ENCODE peak calls at places on chromosomes 16 and 17, in four cellular contexts. C, U, A and K are unnamed samples.

GRCh38 chr17:9729034-9729650 is 62.2 kb downstream of the DHRS7C start:
- DNase-seq in A (peak), U (peak), C (no peak), K (peak)

GRCh38 chr17:82350182-82351030 is 8.6 kb upstream of the TEX19 start:
- DNase-seq in C (peak), U (no peak), A (peak), K (no peak)

GRCh38 chr16:2610781-2611498 is 71.4 kb upstream of the KCTD5 start:
- DNase-seq in U (no peak), A (no peak), C (no peak), K (no peak)

GRCh38 chr17:19287651-19288050 is 50.5 kb downstream of the EPN2 start:
- DNase-seq in U (no peak), A (no peak), C (no peak), K (no peak)

GRCh38 chr16:82184213-82184612 is 14.2 kb upstream of the MPHOSPH6 start:
- DNase-seq in A (no peak), U (no peak), C (no peak), K (no peak)

GRCh38 chr17:55617441-55617840 is 105.2 kb downstream of the TMEM100 start:
- DNase-seq in U (no peak), A (no peak), C (no peak), K (no peak)

GRCh38 chr16:49581630-49582298 is 208.2 kb downstream of the C16orf78 start:
- DNase-seq in A (no peak), C (no peak), U (no peak), K (no peak)

GRCh38 chr17:1766382-1767135 is 4.7 kb downstream of the SERPINF1 start:
- DNase-seq in C (no peak), A (no peak), U (no peak), K (no peak)

GRCh38 chr17:29078183-29079045 is 35.5 kb downstream of the PIPOX start:
- DNase-seq in U (no peak), A (peak), C (no peak), K (no peak)

GRCh38 chr16:27287051-27287811 is 18.7 kb upstream of the NSMCE1 start:
- DNase-seq in A (no peak), U (no peak), C (no peak), K (no peak)

GRCh38 chr16:22141746-22142145 is 20.6 kb upstream of the SDR42E2 start:
- DNase-seq in C (no peak), A (no peak), U (no peak), K (peak)

GRCh38 chr17:6711081-6711674 is 2.0 kb downstream of the SLC13A5 start:
- DNase-seq in C (no peak), A (no peak), U (no peak), K (no peak)

GRCh38 chr17:61380217-61380835 is 19.3 kb upstream of the TBX2 start:
- DNase-seq in U (no peak), A (no peak), C (no peak), K (no peak)

GRCh38 chr16:67857547-67858233 is 10.2 kb upstream of the CENPT start:
- DNase-seq in U (peak), A (peak), C (no peak), K (peak)

GRCh38 chr17:64028874-64029464 is 8.5 kb upstream of the ICAM2 start:
- DNase-seq in A (peak), U (peak), C (peak), K (peak)

GRCh38 chr17:2089021-2089422 is 34.1 kb downstream of the HIC1 start:
- DNase-seq in A (no peak), U (no peak), C (no peak), K (no peak)

GRCh38 chr17:62134397-62134796 is 69.3 kb upstream of the MED13 start:
- DNase-seq in U (no peak), A (no peak), C (no peak), K (no peak)

GRCh38 chr16:52235186-52235585 is 311.8 kb downstream of the TOX3 start:
- DNase-seq in A (no peak), C (no peak), U (no peak), K (no peak)

GRCh38 chr16:682493-683395 is 1.4 kb downstream of the JMJD8 start:
- DNase-seq in C (no peak), U (no peak), A (no peak), K (no peak)
- H3K27ac ChIP-seq in C (no peak), U (no peak), A (no peak), K (peak)

GRCh38 chr17:79777166-79777843 is 643 bp upstream of the CBX2 start:
- DNase-seq in U (peak), C (no peak), A (peak), K (peak)
- TF ChIP-seq CTCF in U (no peak), C (no peak), A (no peak), K (peak)

GRCh38 chr17:65558683-65559311 is 2.7 kb downstream of the AXIN2 start:
- DNase-seq in A (no peak), U (peak), C (no peak), K (no peak)

GRCh38 chr17:65559483-65559801 is 2.0 kb downstream of the AXIN2 start:
- DNase-seq in C (no peak), A (no peak), U (no peak), K (no peak)

GRCh38 chr17:65557349-65558310 is 3.8 kb downstream of the AXIN2 start:
- DNase-seq in C (no peak), U (no peak), A (no peak), K (no peak)

GRCh38 chr17:65556910-65557348 is 4.5 kb downstream of the AXIN2 start:
- DNase-seq in A (no peak), U (no peak), C (no peak), K (no peak)

GRCh38 chr17:65558311-65558682 is 3.2 kb downstream of the AXIN2 start:
- DNase-seq in U (no peak), A (no peak), C (no peak), K (no peak)
- H3K27ac ChIP-seq in U (no peak), A (no peak), C (no peak), K (no peak)

GRCh38 chr17:27326585-27326984 is 32.7 kb downstream of the WSB1 start:
- DNase-seq in A (no peak), U (no peak), C (no peak), K (no peak)

GRCh38 chr17:27326051-27326450 is 32.1 kb downstream of the WSB1 start:
- DNase-seq in U (no peak), C (no peak), A (no peak), K (no peak)

GRCh38 chr17:27327871-27328270 is 34.0 kb downstream of the WSB1 start:
- DNase-seq in A (no peak), C (no peak), U (no peak), K (no peak)

GRCh38 chr17:27329146-27329805 is 35.4 kb downstream of the WSB1 start:
- DNase-seq in C (no peak), A (no peak), U (no peak), K (no peak)

DNA sequence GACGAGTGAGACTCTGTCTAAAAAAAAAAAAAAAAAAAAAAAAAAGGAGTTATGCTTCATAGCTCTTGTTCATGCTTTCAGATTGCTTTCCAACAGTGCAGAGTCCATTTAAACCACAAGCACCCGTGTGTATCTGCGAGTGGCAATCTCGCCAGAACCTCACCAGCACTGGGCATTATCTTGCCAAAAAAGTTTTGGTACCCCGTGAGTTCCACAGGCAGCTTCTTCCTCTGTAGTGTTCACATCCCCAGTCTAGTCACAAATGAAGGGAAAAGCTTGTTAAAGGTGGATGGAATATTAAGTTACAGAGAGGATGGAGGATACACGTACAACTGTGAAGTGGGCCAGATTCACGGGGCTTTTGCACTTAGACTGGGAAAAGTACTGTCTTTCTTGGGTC is 33.5 kb downstream of the WSB1 start:
- DNase-seq in C (no peak), U (no peak), A (no peak), K (no peak)
- TF ChIP-seq CTCF in C (no peak), U (no peak), A (no peak), K (no peak)

GRCh38 chr17:44069974-44070454 is 521 bp upstream of the G6PC3 start:
- DNase-seq in A (no peak), C (no peak), U (no peak), K (peak)

GRCh38 chr17:44070455-44071197 is at the start of gene G6PC3:
- DNase-seq in A (peak), C (peak), U (peak), K (peak)

GRCh38 chr17:44071198-44071520 is 624 bp downstream of the G6PC3 start:
- DNase-seq in A (no peak), U (no peak), C (peak), K (no peak)

GRCh38 chr17:44074231-44074910 is 3.8 kb downstream of the G6PC3 start:
- DNase-seq in C (no peak), A (no peak), U (no peak), K (no peak)

DNA sequence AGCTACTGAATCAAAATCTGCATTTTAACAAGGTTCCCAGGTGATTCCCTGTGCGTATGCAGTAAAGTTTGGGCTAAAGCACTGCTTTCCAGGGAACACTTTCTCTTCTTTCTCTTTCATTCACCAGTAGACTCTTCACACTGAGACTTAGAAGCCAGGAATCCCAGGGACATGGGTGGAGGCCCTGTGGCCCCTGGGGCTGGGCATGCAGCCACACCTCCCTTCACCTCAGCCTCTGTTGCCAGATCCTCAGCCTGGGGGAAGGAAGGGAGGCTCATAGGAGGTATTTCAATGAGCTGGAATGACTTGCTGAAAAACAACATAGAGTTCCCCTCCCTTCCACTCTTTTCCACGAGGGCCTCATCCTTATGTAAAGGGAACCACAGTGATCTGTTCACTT is 1.2 kb downstream of the G6PC3 start:
- DNase-seq in A (peak), U (no peak), C (no peak), K (no peak)
- H3K27ac ChIP-seq in A (peak), U (no peak), C (no peak), K (peak)

DNA sequence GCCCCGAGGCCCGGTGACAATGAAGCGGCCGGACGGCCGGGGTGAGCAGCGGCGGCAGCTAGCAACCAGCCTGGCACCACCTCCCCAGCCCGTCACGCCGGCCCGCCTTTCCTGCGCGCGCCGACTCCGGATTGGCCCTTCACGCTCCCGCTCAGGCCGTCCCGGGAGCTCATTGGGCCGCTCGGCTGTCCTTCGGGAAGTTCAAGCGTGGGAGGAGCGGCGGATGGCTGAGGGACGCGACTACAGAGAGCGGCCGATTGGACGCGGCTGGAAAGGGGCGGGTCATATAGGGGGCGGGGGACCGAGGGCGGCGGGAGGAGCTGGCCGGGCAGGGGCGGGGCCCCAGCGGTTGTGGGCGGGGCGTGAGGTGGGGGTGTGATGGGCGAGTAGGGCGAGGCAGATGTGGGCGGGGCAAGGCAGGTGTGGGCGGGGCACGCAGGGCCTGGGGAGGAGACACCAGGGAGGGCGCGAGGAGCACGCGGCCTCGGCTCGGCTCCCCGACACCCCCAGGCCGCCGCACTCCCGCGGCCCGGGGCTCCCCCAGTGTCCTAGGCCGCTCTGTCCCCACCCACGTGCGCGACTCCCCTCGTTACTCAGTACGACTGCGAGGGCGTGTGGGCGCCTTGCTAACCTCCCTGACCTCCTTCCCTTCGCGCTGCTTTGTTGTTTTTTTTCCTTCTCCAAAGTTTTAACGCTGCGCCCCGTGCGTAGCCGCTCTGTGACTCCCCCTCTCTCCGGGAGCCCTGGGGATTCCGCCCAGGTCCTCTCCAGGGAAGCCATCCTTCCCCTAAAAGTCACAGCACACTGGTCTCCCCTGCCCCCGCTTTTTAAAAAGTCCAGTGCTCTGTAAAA is at the start of gene CEP131:
- DNase-seq in A (peak), C (peak), U (peak), K (peak)
- TF ChIP-seq CTCF in A (no peak), C (no peak), U (no peak), K (no peak)

GRCh38 chr16:23539984-23540816 is 16.9 kb downstream of the EARS2 start:
- DNase-seq in C (no peak), U (no peak), A (no peak), K (no peak)
- H3K27ac ChIP-seq in C (no peak), U (no peak), A (peak), K (peak)

DNA sequence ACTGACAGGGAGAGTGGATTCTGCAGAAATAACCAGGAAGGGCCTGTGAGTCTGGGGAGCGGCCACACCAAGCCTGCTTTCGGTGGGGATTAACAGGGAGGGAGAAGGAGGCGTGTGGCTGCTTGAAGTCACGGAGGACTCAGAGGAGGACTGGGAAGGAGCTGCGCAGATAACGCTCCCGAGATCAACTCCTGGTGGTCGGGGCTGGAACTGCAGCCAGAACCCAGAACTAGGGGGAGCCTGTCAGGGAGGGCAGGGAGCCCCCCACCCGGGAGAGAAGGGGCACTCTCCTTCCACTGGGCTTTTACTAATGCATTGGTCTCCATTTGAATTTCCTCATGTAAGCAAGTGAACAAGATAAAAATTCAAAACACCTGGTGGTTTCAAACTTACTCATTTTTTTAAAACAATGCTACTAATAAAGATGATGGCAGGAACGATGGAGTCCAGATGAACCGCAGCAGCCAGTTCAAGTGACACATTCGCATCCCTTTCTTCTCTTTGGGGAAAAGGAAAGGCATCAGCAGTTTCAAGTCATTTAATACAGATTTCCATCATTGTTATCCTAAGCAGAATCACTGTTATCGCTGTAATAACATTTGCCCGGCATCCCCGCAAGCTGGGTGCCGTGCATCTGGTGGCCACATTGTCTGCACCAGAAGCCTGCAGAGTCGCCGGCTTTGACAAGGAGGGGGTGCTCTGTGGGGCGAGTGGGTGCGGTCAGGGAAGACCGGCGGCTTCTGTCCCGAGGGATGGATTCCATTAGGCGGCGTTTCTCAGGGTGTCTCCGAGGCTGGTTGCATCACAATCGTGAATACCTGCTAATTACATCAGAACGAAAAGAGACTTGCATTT is 183.0 kb downstream of the FOXL1 start:
- DNase-seq in C (no peak), U (peak), A (peak), K (peak)
- TF ChIP-seq CTCF in C (peak), U (peak), A (peak), K (peak)

GRCh38 chr16:69932228-69932627 is 18.9 kb upstream of the CLEC18A start:
- DNase-seq in C (no peak), A (no peak), U (no peak), K (no peak)

GRCh38 chr16:69930117-69930776 is 20.9 kb upstream of the CLEC18A start:
- DNase-seq in U (peak), A (peak), C (peak), K (peak)

GRCh38 chr16:69929480-69929879 is 21.7 kb upstream of the CLEC18A start:
- DNase-seq in A (no peak), U (no peak), C (no peak), K (no peak)

GRCh38 chr16:69932691-69933392 is 18.3 kb upstream of the CLEC18A start:
- DNase-seq in C (peak), U (no peak), A (no peak), K (no peak)

DNA sequence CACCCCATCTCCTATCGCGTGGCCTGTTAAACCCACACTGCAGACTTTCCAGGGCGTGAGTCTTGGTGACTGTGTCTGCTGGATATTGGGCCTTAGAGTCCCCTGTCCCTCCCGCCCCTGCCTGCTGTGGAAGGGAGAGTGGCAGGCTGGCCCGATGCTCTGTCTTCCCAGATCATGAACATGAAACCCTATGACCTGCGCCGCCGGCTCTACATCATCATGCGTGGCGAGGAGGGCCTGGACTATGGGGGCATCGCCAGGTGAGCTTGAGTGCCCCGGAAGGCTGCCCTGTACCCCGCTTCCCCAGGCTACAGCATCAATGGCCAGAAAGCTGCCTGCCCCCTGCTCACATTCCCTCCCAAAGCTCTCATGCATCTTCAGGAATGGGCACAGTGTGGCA is 19.5 kb upstream of the CLEC18A start:
- DNase-seq in A (no peak), U (no peak), C (no peak), K (no peak)
- H3K27ac ChIP-seq in A (no peak), U (no peak), C (no peak), K (no peak)

GRCh38 chr16:55691771-55692170 is 36.0 kb downstream of the SLC6A2 start:
- DNase-seq in C (no peak), A (no peak), U (no peak), K (no peak)
- TF ChIP-seq CTCF in C (no peak), A (no peak), U (no peak), K (no peak)